ENCODE peak calls at places on chromosomes 13 and 19, in ten cellular contexts. J is uterus, D is OCI-LY7, Y is K562, K is AG09319, P is B cell, T is spleen, G is tibial nerve, S is GM10248, C is cardiac fibroblast. I is an unnamed sample.
A peak's percentile ranks its signal among the peaks of the same experiment; 100 is the strongest.

GRCh38 chr13:111852701-111853100 is 214.2 kb upstream of the SOX1 start:
- DNase-seq in J (no peak), K (no peak), P (no peak), S (no peak), T (no peak), G (no peak), D (no peak), Y (no peak), C (no peak), I (no peak)

GRCh38 chr19:46728693-46729339 is 11.9 kb upstream of the PRKD2 start:
- DNase-seq in J (peak; percentile 75), D (peak; percentile 78), K (no peak), T (peak; percentile 97), S (peak; percentile 91), P (peak; percentile 95), Y (peak; percentile 87), C (peak; percentile 63), G (no peak), I (peak; percentile 91)

GRCh38 chr19:720691-721160 is 12.0 kb downstream of the PALM start:
- DNase-seq in Y (no peak), T (no peak), C (no peak), D (no peak), J (no peak), G (no peak), P (peak; percentile 51), K (no peak), S (no peak), I (no peak)

GRCh38 chr13:50798923-50799322 is 44.6 kb downstream of the DLEU7 start:
- DNase-seq in T (no peak), C (peak; percentile 52), J (no peak), Y (no peak), S (no peak), G (no peak), K (no peak), P (no peak), D (no peak), I (no peak)

GRCh38 chr13:32125221-32125621 is 93.6 kb downstream of the FRY start:
- DNase-seq in C (peak; percentile 69), T (no peak), P (no peak), Y (no peak), J (peak; percentile 39), S (no peak), D (no peak), G (no peak), K (no peak), I (no peak)

GRCh38 chr19:8210660-8211101 is 1.5 kb downstream of the CERS4 start:
- DNase-seq in Y (no peak), S (no peak), C (no peak), G (no peak), D (peak; percentile 85), T (no peak), K (no peak), P (peak; percentile 51), J (no peak), I (no peak)

GRCh38 chr19:40827386-40828247 is 22.6 kb downstream of the CYP2A6 start:
- DNase-seq in J (peak; percentile 13), G (no peak), K (no peak), C (no peak), P (no peak), D (no peak), S (no peak), Y (no peak), T (no peak), I (no peak)

GRCh38 chr19:46408611-46409039 is 4.7 kb downstream of the CCDC8 start:
- DNase-seq in J (peak; percentile 83), S (no peak), Y (no peak), K (no peak), G (no peak), D (no peak), T (no peak), P (no peak), C (no peak), I (no peak)

GRCh38 chr19:43078311-43078710 is 4.2 kb downstream of the PSG2 start:
- DNase-seq in J (no peak), T (no peak), S (no peak), Y (no peak), K (no peak), C (peak; percentile 85), G (no peak), P (no peak), D (no peak), I (no peak)

GRCh38 chr13:80255946-80256345 is 85.0 kb downstream of the SPRY2 start:
- DNase-seq in Y (no peak), C (no peak), S (no peak), J (no peak), D (no peak), G (no peak), K (no peak), P (no peak), T (no peak), I (no peak)

GRCh38 chr13:29800687-29801086 is 49.7 kb downstream of the UBL3 start:
- DNase-seq in Y (no peak), K (no peak), P (no peak), D (no peak), T (no peak), S (no peak), C (no peak), J (no peak), G (no peak), I (no peak)

GRCh38 chr13:52053460-52053859 is 29.0 kb downstream of the UTP14C start:
- DNase-seq in T (no peak), D (no peak), J (no peak), K (no peak), G (no peak), S (no peak), C (no peak), Y (no peak), P (no peak), I (no peak)

GRCh38 chr13:33244210-33244906 is 41.2 kb downstream of the STARD13 start:
- DNase-seq in D (no peak), T (no peak), P (no peak), J (no peak), K (no peak), C (no peak), Y (no peak), G (no peak), S (no peak), I (no peak)

GRCh38 chr13:93539914-93540313 is 313.3 kb downstream of the GPC6 start:
- DNase-seq in G (no peak), C (no peak), K (no peak), T (no peak), D (no peak), S (no peak), P (no peak), Y (no peak), J (no peak), I (no peak)

GRCh38 chr13:71879129-71879535 is 12.1 kb upstream of the DACH1 start:
- DNase-seq in G (no peak), Y (no peak), S (peak; percentile 22), T (no peak), K (no peak), C (peak; percentile 58), P (no peak), D (peak; percentile 8), J (no peak), I (peak; percentile 32)

GRCh38 chr13:94154362-94154761 is 325.1 kb downstream of the DCT start:
- DNase-seq in Y (no peak), T (no peak), S (no peak), G (peak; percentile 44), D (no peak), P (no peak), J (no peak), K (peak; percentile 44), C (peak; percentile 14), I (no peak)

GRCh38 chr19:40781140-40781539 is 3.1 kb downstream of the RAB4B start:
- DNase-seq in C (no peak), G (no peak), S (no peak), Y (no peak), K (no peak), T (no peak), P (no peak), J (no peak), D (no peak), I (no peak)

GRCh38 chr19:1066748-1067340 is at the start of gene ARHGAP45:
- DNase-seq in T (peak; percentile 96), G (no peak), J (no peak), Y (peak; percentile 83), D (peak; percentile 87), S (peak; percentile 87), P (peak; percentile 94), C (no peak), K (no peak), I (peak; percentile 94)

GRCh38 chr19:18771328-18772242 is 19.5 kb downstream of the COMP start:
- DNase-seq in J (no peak), D (peak; percentile 41), K (no peak), G (no peak), S (no peak), Y (peak; percentile 50), C (no peak), P (no peak), T (no peak), I (peak; percentile 62)
- TF ChIP-seq CTCF in J (no peak), D (peak; percentile 71), K (no peak), G (no peak), S (peak; percentile 25), Y (peak; percentile 72), C (peak; percentile 15), P (no peak), T (no peak), I (no peak)

GRCh38 chr13:96020155-96020575 is 33.0 kb downstream of the UGGT2 start:
- DNase-seq in D (peak; percentile 14), J (no peak), Y (peak; percentile 11), G (no peak), C (peak; percentile 82), P (no peak), S (peak; percentile 41), T (no peak), K (peak; percentile 20), I (peak; percentile 54)
- TF ChIP-seq CTCF in D (peak; percentile 66), J (peak; percentile 35), Y (peak; percentile 48), G (peak; percentile 40), C (peak; percentile 59), P (peak; percentile 36), S (peak; percentile 63), T (peak; percentile 41), K (peak; percentile 50), I (peak; percentile 27)

DNA sequence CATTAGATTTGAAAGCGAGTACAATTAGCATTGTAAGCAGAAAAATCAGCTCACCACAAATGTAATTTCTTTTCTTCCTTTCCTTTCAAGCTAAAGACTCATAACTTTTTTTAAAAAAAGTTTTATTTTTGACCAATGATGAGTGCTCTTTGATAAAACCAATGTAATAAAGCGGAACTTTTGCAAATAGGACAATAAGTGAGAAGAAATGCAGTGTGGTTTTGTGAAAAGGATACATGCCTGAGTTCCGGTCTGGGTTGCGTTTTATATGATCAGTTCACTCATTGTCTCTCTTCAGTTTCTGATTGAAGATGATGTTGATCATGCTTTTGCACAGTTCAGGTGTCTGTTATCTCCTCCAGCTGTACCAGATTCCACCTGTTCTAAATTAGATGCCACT is 274.4 kb downstream of the KLF12 start:
- DNase-seq in P (no peak), Y (no peak), S (no peak), T (no peak), J (no peak), D (no peak), K (no peak), C (no peak), G (no peak), I (no peak)
- TF ChIP-seq CTCF in P (no peak), Y (no peak), S (no peak), T (no peak), J (no peak), D (no peak), K (no peak), C (no peak), G (no peak), I (no peak)

DNA sequence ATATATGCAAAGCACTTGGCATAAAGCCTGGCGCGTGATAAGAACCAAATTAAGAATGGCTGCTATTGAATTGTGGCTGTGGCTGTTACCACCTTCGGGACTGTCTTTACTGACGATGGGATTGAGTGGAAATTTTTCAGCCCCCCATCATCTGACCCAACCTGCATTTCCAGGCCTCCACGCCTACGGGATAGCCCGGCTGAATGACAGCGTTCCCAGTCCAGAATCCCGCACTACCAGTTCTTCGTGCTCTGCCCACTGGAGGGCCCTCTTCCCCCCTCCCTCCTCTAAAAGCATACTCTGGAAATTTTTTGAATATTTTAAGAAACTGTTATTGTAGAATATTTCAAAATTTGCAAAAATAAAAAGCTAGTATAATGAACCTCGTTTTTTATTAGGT is 11.0 kb downstream of the KRTDAP start:
- DNase-seq in D (no peak), K (no peak), G (no peak), T (peak; percentile 34), P (no peak), Y (peak; percentile 63), C (no peak), S (no peak), J (no peak), I (no peak)
- TF ChIP-seq CTCF in D (no peak), K (no peak), G (no peak), T (no peak), P (no peak), Y (no peak), C (no peak), S (no peak), J (no peak), I (no peak)

I was measured in GM20000.